ENCODE peak calls at places on chromosomes 2 and 18, in four cellular contexts. One of them, this sample, is unnamed. For H3K4me1, the result is how much of the 10 kb centered on the place peaks cover.

GRCh38 chr18:75340206-75340605 is 87.3 kb downstream of the SMIM21 start:
- DNase-seq in K562: no peak
- DNase-seq in IMR-90: no peak
- DNase-seq in upper lobe of right lung: no peak
- DNase-seq in this sample: no peak

GRCh38 chr2:129765326-129766158 is 213.9 kb upstream of the RAB6C start:
- DNase-seq in K562: no peak
- DNase-seq in IMR-90: no peak
- DNase-seq in upper lobe of right lung: no peak
- DNase-seq in this sample: no peak

GRCh38 chr2:206556357-206556949 is 85.8 kb upstream of the FAM237A start:
- DNase-seq in K562: peak
- DNase-seq in IMR-90: peak
- DNase-seq in upper lobe of right lung: no peak
- DNase-seq in this sample: peak

GRCh38 chr2:237309416-237309815 is 104.5 kb downstream of the COL6A3 start:
- DNase-seq in K562: no peak
- DNase-seq in IMR-90: no peak
- DNase-seq in upper lobe of right lung: no peak
- DNase-seq in this sample: no peak

GRCh38 chr2:71643674-71644357 is 190.5 kb downstream of the DYSF start:
- DNase-seq in K562: no peak
- DNase-seq in IMR-90: no peak
- DNase-seq in upper lobe of right lung: no peak
- DNase-seq in this sample: no peak

GRCh38 chr2:10038123-10038522 is 5.2 kb upstream of the KLF11 start:
- DNase-seq in K562: no peak
- DNase-seq in IMR-90: no peak
- DNase-seq in upper lobe of right lung: no peak
- DNase-seq in this sample: no peak

GRCh38 chr2:134583462-134583861 is 135.3 kb downstream of the TMEM163 start:
- DNase-seq in K562: no peak
- DNase-seq in IMR-90: no peak
- DNase-seq in upper lobe of right lung: no peak
- DNase-seq in this sample: no peak

GRCh38 chr18:70709124-70709523 is 420.3 kb downstream of the SOCS6 start:
- DNase-seq in K562: no peak
- DNase-seq in IMR-90: no peak
- DNase-seq in upper lobe of right lung: no peak
- DNase-seq in this sample: no peak

GRCh38 chr2:25521665-25522387 is 151.6 kb downstream of the DTNB start:
- DNase-seq in K562: peak
- DNase-seq in IMR-90: peak
- DNase-seq in upper lobe of right lung: no peak
- DNase-seq in this sample: no peak

GRCh38 chr18:67139899-67140298 is 376.6 kb downstream of the DSEL start:
- DNase-seq in K562: no peak
- DNase-seq in IMR-90: no peak
- DNase-seq in upper lobe of right lung: no peak
- DNase-seq in this sample: no peak

GRCh38 chr18:7946724-7947377 is 379.7 kb downstream of the PTPRM start:
- DNase-seq in K562: no peak
- DNase-seq in IMR-90: peak
- DNase-seq in upper lobe of right lung: no peak
- DNase-seq in this sample: no peak

GRCh38 chr2:8148260-8148880 is 533.5 kb upstream of the ID2 start:
- DNase-seq in K562: no peak
- DNase-seq in IMR-90: peak
- DNase-seq in upper lobe of right lung: no peak
- DNase-seq in this sample: no peak

GRCh38 chr18:26792661-26793060 is 72.8 kb downstream of the AQP4 start:
- DNase-seq in K562: no peak
- DNase-seq in IMR-90: peak
- DNase-seq in upper lobe of right lung: no peak
- DNase-seq in this sample: no peak

GRCh38 chr2:63790491-63790890 is 51.2 kb upstream of the UGP2 start:
- DNase-seq in K562: no peak
- DNase-seq in IMR-90: peak
- DNase-seq in upper lobe of right lung: no peak
- DNase-seq in this sample: no peak

GRCh38 chr2:109304248-109304647 is 175.2 kb downstream of the SH3RF3 start:
- DNase-seq in K562: no peak
- DNase-seq in IMR-90: no peak
- DNase-seq in upper lobe of right lung: no peak
- DNase-seq in this sample: no peak

GRCh38 chr2:102489646-102490045 is 16.6 kb downstream of the SLC9A4 start:
- DNase-seq in K562: no peak
- DNase-seq in IMR-90: no peak
- DNase-seq in upper lobe of right lung: no peak
- DNase-seq in this sample: no peak

GRCh38 chr2:9403924-9404323 is 19.4 kb downstream of the ITGB1BP1 start:
- DNase-seq in K562: no peak
- DNase-seq in IMR-90: peak
- DNase-seq in upper lobe of right lung: no peak
- DNase-seq in this sample: no peak

GRCh38 chr2:173652731-173653426 is 298.2 kb downstream of the CDCA7 start:
- DNase-seq in K562: no peak
- DNase-seq in IMR-90: peak
- DNase-seq in upper lobe of right lung: no peak
- DNase-seq in this sample: no peak

GRCh38 chr18:36127866-36128845 is 984 bp downstream of the SLC39A6 start:
- DNase-seq in K562: peak
- DNase-seq in IMR-90: peak
- DNase-seq in upper lobe of right lung: no peak
- DNase-seq in this sample: no peak

GRCh38 chr2:172282944-172283343 is 144.4 kb upstream of the ITGA6 start:
- DNase-seq in K562: no peak
- DNase-seq in IMR-90: peak
- DNase-seq in upper lobe of right lung: no peak
- DNase-seq in this sample: no peak

GRCh38 chr2:217166241-217166640 is 306.4 kb upstream of the TNP1 start:
- DNase-seq in K562: peak
- DNase-seq in IMR-90: peak
- DNase-seq in upper lobe of right lung: no peak
- DNase-seq in this sample: peak

GRCh38 chr2:239165206-239165831 is 235.5 kb downstream of the HDAC4 start:
- DNase-seq in K562: no peak
- DNase-seq in IMR-90: no peak
- DNase-seq in upper lobe of right lung: peak
- DNase-seq in this sample: no peak

GRCh38 chr18:75207298-75208054 is 1.5 kb downstream of the PTGR3 start:
- DNase-seq in K562: no peak
- DNase-seq in IMR-90: peak
- DNase-seq in upper lobe of right lung: no peak
- DNase-seq in this sample: no peak

GRCh38 chr2:216553093-216553478 is 54.4 kb downstream of the RPL37A start:
- DNase-seq in K562: no peak
- DNase-seq in IMR-90: peak
- DNase-seq in upper lobe of right lung: no peak
- DNase-seq in this sample: no peak

GRCh38 chr2:105678346-105678745 is 66.4 kb upstream of the NCK2 start:
- DNase-seq in K562: no peak
- DNase-seq in IMR-90: no peak
- DNase-seq in upper lobe of right lung: no peak
- DNase-seq in this sample: no peak

GRCh38 chr2:37376421-37377186 is 32.2 kb downstream of the QPCT start:
- DNase-seq in K562: no peak
- DNase-seq in IMR-90: peak
- DNase-seq in upper lobe of right lung: no peak
- DNase-seq in this sample: no peak

GRCh38 chr2:43759195-43759594 is 14.6 kb upstream of the DYNC2LI1 start:
- DNase-seq in K562: no peak
- DNase-seq in IMR-90: peak
- DNase-seq in upper lobe of right lung: no peak
- DNase-seq in this sample: no peak

GRCh38 chr2:96321230-96322103 is 3.6 kb upstream of the ITPRIPL1 start:
- DNase-seq in K562: peak
- DNase-seq in IMR-90: peak
- DNase-seq in upper lobe of right lung: peak
- DNase-seq in this sample: no peak

GRCh38 chr2:84959045-84959493 is 11.9 kb upstream of the KCMF1 start:
- DNase-seq in K562: no peak
- DNase-seq in IMR-90: peak
- DNase-seq in upper lobe of right lung: no peak
- DNase-seq in this sample: no peak

GRCh38 chr18:68694316-68694715 is 20.6 kb downstream of the TMX3 start:
- DNase-seq in K562: no peak
- DNase-seq in IMR-90: no peak
- DNase-seq in upper lobe of right lung: no peak
- DNase-seq in this sample: no peak

GRCh38 chr2:32773409-32773808 is 145.6 kb downstream of the TTC27 start:
- DNase-seq in K562: no peak
- DNase-seq in IMR-90: no peak
- DNase-seq in upper lobe of right lung: no peak
- DNase-seq in this sample: no peak

GRCh38 chr2:40436093-40436475 is 15.8 kb downstream of the SLC8A1 start:
- DNase-seq in K562: no peak
- DNase-seq in IMR-90: peak
- DNase-seq in upper lobe of right lung: no peak
- DNase-seq in this sample: no peak

GRCh38 chr2:69012310-69013122 is 463 bp upstream of the ANTXR1 start:
- DNase-seq in K562: peak
- DNase-seq in IMR-90: peak
- DNase-seq in upper lobe of right lung: peak
- DNase-seq in this sample: no peak

GRCh38 chr2:72750977-72751639 is 74.7 kb downstream of the EXOC6B start:
- DNase-seq in K562: no peak
- DNase-seq in IMR-90: no peak
- DNase-seq in upper lobe of right lung: no peak
- DNase-seq in this sample: peak

GRCh38 chr2:169619946-169620345 is 35.8 kb downstream of the PPIG start:
- DNase-seq in K562: no peak
- DNase-seq in IMR-90: no peak
- DNase-seq in upper lobe of right lung: no peak
- DNase-seq in this sample: no peak

GRCh38 chr2:102975996-102976636 is 214.3 kb downstream of the TMEM182 start:
- DNase-seq in K562: peak
- DNase-seq in IMR-90: peak
- DNase-seq in upper lobe of right lung: no peak
- DNase-seq in this sample: peak

GRCh38 chr2:119552902-119553301 is 8.7 kb downstream of the CFAP221 start:
- DNase-seq in K562: no peak
- DNase-seq in IMR-90: no peak
- DNase-seq in upper lobe of right lung: no peak
- DNase-seq in this sample: no peak

GRCh38 chr2:82837588-82838304 is 1621.3 kb downstream of the SUCLG1 start:
- DNase-seq in K562: no peak
- DNase-seq in IMR-90: peak
- DNase-seq in upper lobe of right lung: no peak
- DNase-seq in this sample: no peak

GRCh38 chr2:54803783-54804758 is 80.6 kb downstream of the EML6 start:
- DNase-seq in K562: no peak
- DNase-seq in IMR-90: no peak
- DNase-seq in upper lobe of right lung: no peak
- DNase-seq in this sample: no peak

GRCh38 chr18:48834421-48835011 is 116.2 kb downstream of the SMAD7 start:
- DNase-seq in K562: no peak
- DNase-seq in IMR-90: peak
- DNase-seq in upper lobe of right lung: peak
- DNase-seq in this sample: no peak
- H3K27ac ChIP-seq in K562: no peak
- H3K27ac ChIP-seq in IMR-90: peak
- H3K27ac ChIP-seq in upper lobe of right lung: peak
- H3K27ac ChIP-seq in this sample: no peak

GRCh38 chr2:26764078-26764887 is at the start of gene SLC35F6:
- DNase-seq in K562: peak
- DNase-seq in IMR-90: peak
- DNase-seq in upper lobe of right lung: peak
- DNase-seq in this sample: no peak
- H3K4me1 ChIP-seq in K562: under half
- H3K4me1 ChIP-seq in IMR-90: under half
- H3K4me1 ChIP-seq in upper lobe of right lung: under half
- H3K4me1 ChIP-seq in this sample: under half

GRCh38 chr2:113406114-113406513 is 31.4 kb upstream of the ZNG1B start:
- DNase-seq in K562: no peak
- DNase-seq in IMR-90: no peak
- DNase-seq in upper lobe of right lung: no peak
- DNase-seq in this sample: no peak
- H3K4me3 ChIP-seq in K562: no peak
- H3K4me3 ChIP-seq in IMR-90: no peak
- H3K4me3 ChIP-seq in upper lobe of right lung: no peak
- H3K4me3 ChIP-seq in this sample: no peak

GRCh38 chr2:176159678-176160250 is 2.7 kb downstream of the HOXD3 start:
- DNase-seq in K562: no peak
- DNase-seq in IMR-90: no peak
- DNase-seq in upper lobe of right lung: peak
- DNase-seq in this sample: no peak
- H3K27ac ChIP-seq in K562: no peak
- H3K27ac ChIP-seq in IMR-90: no peak
- H3K27ac ChIP-seq in upper lobe of right lung: no peak
- H3K27ac ChIP-seq in this sample: no peak

GRCh38 chr2:20615046-20615465 is 35.8 kb downstream of the HS1BP3 start:
- DNase-seq in K562: no peak
- DNase-seq in IMR-90: no peak
- DNase-seq in upper lobe of right lung: peak
- DNase-seq in this sample: no peak
- H3K4me1 ChIP-seq in K562: under half
- H3K4me1 ChIP-seq in IMR-90: under half
- H3K4me1 ChIP-seq in upper lobe of right lung: half or more
- H3K4me1 ChIP-seq in this sample: under half

GRCh38 chr2:218570850-218571249 is 2.2 kb downstream of the CNOT9 start:
- DNase-seq in K562: no peak
- DNase-seq in IMR-90: peak
- DNase-seq in upper lobe of right lung: no peak
- DNase-seq in this sample: no peak
- H3K4me3 ChIP-seq in K562: peak
- H3K4me3 ChIP-seq in IMR-90: peak
- H3K4me3 ChIP-seq in upper lobe of right lung: no peak
- H3K4me3 ChIP-seq in this sample: no peak

GRCh38 chr2:160590664-160591063 is 97.1 kb upstream of the RBMS1 start:
- DNase-seq in K562: no peak
- DNase-seq in IMR-90: no peak
- DNase-seq in upper lobe of right lung: no peak
- DNase-seq in this sample: no peak

GRCh38 chr2:160592993-160593392 is 99.4 kb upstream of the RBMS1 start:
- DNase-seq in K562: no peak
- DNase-seq in IMR-90: no peak
- DNase-seq in upper lobe of right lung: no peak
- DNase-seq in this sample: no peak

GRCh38 chr2:160592401-160592800 is 98.8 kb upstream of the RBMS1 start:
- DNase-seq in K562: no peak
- DNase-seq in IMR-90: no peak
- DNase-seq in upper lobe of right lung: no peak
- DNase-seq in this sample: no peak

GRCh38 chr2:160602073-160602472 is 108.5 kb upstream of the RBMS1 start:
- DNase-seq in K562: no peak
- DNase-seq in IMR-90: no peak
- DNase-seq in upper lobe of right lung: no peak
- DNase-seq in this sample: no peak

DNA sequence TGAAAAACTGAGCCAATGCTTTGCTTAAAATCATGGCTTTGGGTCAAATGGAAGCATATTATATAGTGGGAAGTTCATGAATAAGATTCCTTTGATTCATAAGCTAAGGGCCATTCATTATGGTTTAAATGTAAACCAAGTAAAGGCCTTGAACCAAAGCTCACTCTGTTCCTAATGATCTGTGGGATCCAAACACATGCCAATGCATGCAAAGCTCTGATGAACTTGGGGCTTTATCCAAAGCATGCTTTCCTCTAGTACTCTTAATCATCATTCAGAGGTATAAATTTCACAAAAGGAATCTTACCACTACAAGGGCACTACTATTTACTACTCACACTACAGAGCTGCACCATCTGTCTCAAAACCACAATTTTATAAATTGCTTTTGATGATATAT is 102.8 kb upstream of the RBMS1 start:
- DNase-seq in K562: no peak
- DNase-seq in IMR-90: no peak
- DNase-seq in upper lobe of right lung: no peak
- DNase-seq in this sample: no peak
- H3K27ac ChIP-seq in K562: no peak
- H3K27ac ChIP-seq in IMR-90: no peak
- H3K27ac ChIP-seq in upper lobe of right lung: no peak
- H3K27ac ChIP-seq in this sample: no peak

This sample was measured in iPS DF 6.9.